ENCODE peak calls at places on chromosomes 2 and 18, in six cellular contexts. B, O, E, A, W and U are unnamed samples.

GRCh38 chr2:46939596-46940359 is 24.2 kb upstream of the MCFD2 start:
- DNase-seq in B (peak; percentile 63), O (peak; percentile 43), E (no peak), A (no peak), W (no peak), U (no peak)

GRCh38 chr18:8045890-8046289 is 478.8 kb downstream of the PTPRM start:
- DNase-seq in B (no peak), O (peak; percentile 32), E (no peak), A (peak; percentile 10), W (no peak), U (no peak)

GRCh38 chr2:66679422-66679821 is 244.5 kb downstream of the MEIS1 start:
- DNase-seq in B (no peak), O (no peak), E (no peak), A (no peak), W (no peak), U (no peak)

GRCh38 chr2:120203341-120204021 is 19.7 kb downstream of the TMEM185B start:
- DNase-seq in B (no peak), O (no peak), E (no peak), A (no peak), W (peak; percentile 46), U (no peak)

GRCh38 chr2:97708608-97709007 is 4.8 kb upstream of the ZAP70 start:
- DNase-seq in B (no peak), O (no peak), E (no peak), A (no peak), W (no peak), U (no peak)

GRCh38 chr2:73730810-73731209 is 6.3 kb downstream of the TPRKB start:
- DNase-seq in B (no peak), O (no peak), E (no peak), A (no peak), W (no peak), U (no peak)

GRCh38 chr2:169767243-169767888 is 31.3 kb upstream of the SSB start:
- DNase-seq in B (peak; percentile 66), O (peak; percentile 65), E (peak; percentile 47), A (peak; percentile 56), W (no peak), U (no peak)

GRCh38 chr2:237818066-237818473 is 19.5 kb downstream of the RBM44 start:
- DNase-seq in B (no peak), O (peak; percentile 86), E (no peak), A (no peak), W (no peak), U (no peak)

GRCh38 chr2:84646514-84646913 is 130.2 kb downstream of the DNAH6 start:
- DNase-seq in B (no peak), O (no peak), E (no peak), A (no peak), W (no peak), U (no peak)

GRCh38 chr18:27748336-27748735 is 428.6 kb downstream of the CDH2 start:
- DNase-seq in B (no peak), O (no peak), E (no peak), A (no peak), W (no peak), U (no peak)

GRCh38 chr2:123303735-123304134 is 721.4 kb upstream of the CNTNAP5 start:
- DNase-seq in B (no peak), O (no peak), E (no peak), A (no peak), W (no peak), U (no peak)

GRCh38 chr2:215874418-215874817 is 138.9 kb downstream of the MREG start:
- DNase-seq in B (no peak), O (peak; percentile 26), E (no peak), A (no peak), W (no peak), U (no peak)

GRCh38 chr2:192414794-192415193 is 220.1 kb upstream of the TMEFF2 start:
- DNase-seq in B (no peak), O (no peak), E (no peak), A (no peak), W (peak; percentile 39), U (no peak)

GRCh38 chr2:69549421-69549820 is 94.1 kb downstream of the AAK1 start:
- DNase-seq in B (no peak), O (peak; percentile 88), E (no peak), A (no peak), W (no peak), U (no peak)

GRCh38 chr18:27415495-27415894 is 230.4 kb upstream of the CHST9 start:
- DNase-seq in B (no peak), O (no peak), E (no peak), A (no peak), W (no peak), U (no peak)

GRCh38 chr2:143878131-143878530 is 641.8 kb downstream of the ZEB2 start:
- DNase-seq in B (no peak), O (no peak), E (no peak), A (no peak), W (no peak), U (no peak)

GRCh38 chr2:180056367-180057118 is 49.4 kb upstream of the CWC22 start:
- DNase-seq in B (no peak), O (no peak), E (no peak), A (no peak), W (no peak), U (no peak)

GRCh38 chr18:3114456-3114855 is 101.5 kb upstream of the LPIN2 start:
- DNase-seq in B (no peak), O (no peak), E (no peak), A (no peak), W (no peak), U (no peak)

GRCh38 chr18:79598885-79599175 is 80.8 kb upstream of the CTDP1 start:
- DNase-seq in B (no peak), O (no peak), E (no peak), A (no peak), W (no peak), U (no peak)

GRCh38 chr18:48781041-48781989 is 169.4 kb downstream of the SMAD7 start:
- DNase-seq in B (no peak), O (peak; percentile 73), E (peak; percentile 47), A (no peak), W (peak; percentile 84), U (peak; percentile 78)

GRCh38 chr2:44305882-44306281 is 30.6 kb downstream of the SLC3A1 start:
- DNase-seq in B (no peak), O (no peak), E (no peak), A (no peak), W (no peak), U (no peak)

GRCh38 chr2:168687314-168687713 is 115.1 kb upstream of the NOSTRIN start:
- DNase-seq in B (no peak), O (peak; percentile 44), E (no peak), A (peak; percentile 11), W (no peak), U (no peak)

GRCh38 chr2:37167636-37168182 is 10.9 kb upstream of the EIF2AK2 start:
- DNase-seq in B (no peak), O (no peak), E (no peak), A (no peak), W (no peak), U (no peak)

GRCh38 chr2:53600835-53601234 is 166.8 kb upstream of the CHAC2 start:
- DNase-seq in B (no peak), O (peak; percentile 5), E (no peak), A (no peak), W (no peak), U (no peak)

GRCh38 chr2:79235135-79235534 is 75.6 kb upstream of the REG3A start:
- DNase-seq in B (no peak), O (no peak), E (peak; percentile 18), A (no peak), W (no peak), U (no peak)